ENCODE peak calls at places on chromosomes 4 and X, in seven cellular contexts. D is skeletal muscle cell; G is stimulated activated naive B cell treated with anti-CD40 and anti-IgM and Interleukin-4, amounts not matched to agents 10 μg/mL and 1 μg/mL and 100 μg/mL, for 72 hours; S is activated CD4-positive, CD25-positive, alpha-beta regulatory T cell treated with anti-CD3 and anti-CD28 coated beads, Interleukin-2, amount 50 U/mL, for 72 hours; N is AG04450; M is B cell; L is mesenteric fat pad. E is an unnamed sample.

GRCh38 chr4:154527308-154527707 is 22.9 kb downstream of the PLRG1 start:
- DNase-seq in D (no peak), G (no peak), S (no peak), N (no peak), M (no peak), L (no peak), E (no peak)

GRCh38 chrX:121154858-121155404 is 107.5 kb downstream of the GLUD2 start:
- DNase-seq in D (no peak), G (no peak), S (no peak), N (no peak), M (no peak), L (no peak), E (no peak)

GRCh38 chr4:158769175-158769831 is 477 bp downstream of the FNIP2 start:
- DNase-seq in D (no peak), G (peak), S (peak), N (no peak), M (no peak), L (no peak), E (no peak)

GRCh38 chr4:146004730-146005129 is 66.1 kb upstream of the ZNF827 start:
- DNase-seq in D (no peak), G (no peak), S (no peak), N (no peak), M (no peak), L (no peak), E (no peak)

GRCh38 chr4:109298279-109299010 is 4.0 kb downstream of the COL25A1 start:
- DNase-seq in D (no peak), G (no peak), S (no peak), N (no peak), M (no peak), L (no peak), E (no peak)

GRCh38 chrX:24464836-24465523 is at the start of gene PDK3:
- DNase-seq in D (peak), G (peak), S (peak), N (peak), M (peak), L (peak), E (peak)

GRCh38 chr4:78569291-78569821 is 17.8 kb downstream of the ANXA3 start:
- DNase-seq in D (no peak), G (no peak), S (no peak), N (peak), M (no peak), L (no peak), E (no peak)

GRCh38 chr4:139575072-139575471 is 19.1 kb upstream of the SETD7 start:
- DNase-seq in D (no peak), G (no peak), S (no peak), N (no peak), M (no peak), L (peak), E (no peak)

GRCh38 chr4:40152642-40153041 is 44.2 kb upstream of the RHOH start:
- DNase-seq in D (no peak), G (no peak), S (no peak), N (no peak), M (no peak), L (no peak), E (no peak)

GRCh38 chr4:47143261-47143660 is 111.9 kb downstream of the GABRB1 start:
- DNase-seq in D (no peak), G (no peak), S (no peak), N (no peak), M (no peak), L (no peak), E (no peak)

GRCh38 chr4:83889802-83890201 is 353.9 kb downstream of the GPAT3 start:
- DNase-seq in D (no peak), G (no peak), S (no peak), N (no peak), M (no peak), L (no peak), E (no peak)

GRCh38 chr4:151792525-151792924 is 31.7 kb upstream of the GATB start:
- DNase-seq in D (no peak), G (no peak), S (no peak), N (no peak), M (no peak), L (no peak), E (no peak)

GRCh38 chr4:472881-473574 is 25.9 kb downstream of the ZNF721 start:
- DNase-seq in D (no peak), G (no peak), S (no peak), N (no peak), M (no peak), L (no peak), E (no peak)

GRCh38 chrX:97260679-97261078 is 377.0 kb downstream of the RPA4 start:
- DNase-seq in D (no peak), G (no peak), S (no peak), N (no peak), M (no peak), L (no peak), E (no peak)

GRCh38 chr4:185079271-185079905 is 61.1 kb downstream of the HELT start:
- DNase-seq in D (no peak), G (no peak), S (no peak), N (no peak), M (no peak), L (no peak), E (no peak)

GRCh38 chr4:6938237-6938636 is 28.6 kb downstream of the TBC1D14 start:
- DNase-seq in D (no peak), G (no peak), S (no peak), N (no peak), M (no peak), L (no peak), E (no peak)

GRCh38 chr4:23368081-23368697 is 521.7 kb downstream of the PPARGC1A start:
- DNase-seq in D (no peak), G (no peak), S (no peak), N (no peak), M (no peak), L (no peak), E (no peak)

GRCh38 chr4:71472946-71473345 is 134.1 kb downstream of the SLC4A4 start:
- DNase-seq in D (peak), G (no peak), S (no peak), N (peak), M (no peak), L (no peak), E (no peak)

GRCh38 chrX:111170017-111170416 is 74.0 kb downstream of the PAK3 start:
- DNase-seq in D (peak), G (no peak), S (no peak), N (no peak), M (no peak), L (no peak), E (no peak)

GRCh38 chrX:130615941-130616340 is 214.2 kb downstream of the RBMX2 start:
- DNase-seq in D (no peak), G (no peak), S (no peak), N (no peak), M (no peak), L (no peak), E (no peak)

GRCh38 chr4:155552180-155552579 is 114.5 kb upstream of the GUCY1A1 start:
- DNase-seq in D (no peak), G (no peak), S (no peak), N (peak), M (no peak), L (no peak), E (no peak)

GRCh38 chrX:1587161-1587560 is 4.2 kb upstream of the AKAP17A start:
- DNase-seq in D (no peak), G (no peak), S (no peak), N (no peak), M (no peak), L (no peak), E (peak)

GRCh38 chrX:57137481-57137880 is 284 bp upstream of the SPIN2A start:
- DNase-seq in D (no peak), G (no peak), S (no peak), N (no peak), M (no peak), L (no peak), E (no peak)

GRCh38 chrX:103343105-103343504 is 13.1 kb downstream of the TCEAL7 start:
- DNase-seq in D (no peak), G (no peak), S (no peak), N (no peak), M (no peak), L (no peak), E (no peak)

GRCh38 chr4:41683321-41683720 is 65.2 kb downstream of the PHOX2B start:
- DNase-seq in D (no peak), G (no peak), S (no peak), N (no peak), M (no peak), L (no peak), E (no peak)

GRCh38 chr4:112203593-112203992 is 28.0 kb upstream of the AP1AR start:
- DNase-seq in D (no peak), G (no peak), S (no peak), N (no peak), M (no peak), L (no peak), E (no peak)

GRCh38 chrX:1592128-1592862 is 891 bp downstream of the AKAP17A start:
- DNase-seq in D (peak), G (no peak), S (no peak), N (no peak), M (no peak), L (peak), E (no peak)

GRCh38 chrX:108186811-108187210 is 95.2 kb downstream of the ATG4A start:
- DNase-seq in D (peak), G (no peak), S (no peak), N (peak), M (no peak), L (no peak), E (no peak)

GRCh38 chrX:47232197-47232802 is 509 bp upstream of the USP11 start:
- DNase-seq in D (no peak), G (no peak), S (no peak), N (no peak), M (no peak), L (peak), E (no peak)

GRCh38 chr4:107548211-107548905 is 171.7 kb downstream of the PAPSS1 start:
- DNase-seq in D (no peak), G (no peak), S (no peak), N (no peak), M (no peak), L (no peak), E (no peak)

E was measured in vagina.